ENCODE peak calls at places on chromosomes 6 and 20, in seven cellular contexts. C is GM12878, K is GM23338, F is K562, H is HepG2, O is HCT116, U is SK-N-SH. P is an unnamed sample. For H3K36me3, the result is how much of the 10 kb centered on the place peaks cover.

GRCh38 chr20:57807418-57808265 is 97.8 kb upstream of the PMEPA1 start:
- DNase-seq in C (no peak), K (no peak), F (no peak), H (no peak), O (no peak), U (no peak), P (no peak)

GRCh38 chr6:10510592-10511367 is 10.4 kb upstream of the GCNT2 start:
- DNase-seq in C (no peak), K (peak), F (peak), H (peak), O (peak), U (peak), P (no peak)

GRCh38 chr6:129644567-129645015 is 65.4 kb downstream of the ARHGAP18 start:
- DNase-seq in C (no peak), K (no peak), F (no peak), H (peak), O (peak), U (no peak), P (no peak)

GRCh38 chr6:84018453-84019061 is 15.0 kb upstream of the MRAP2 start:
- DNase-seq in C (no peak), K (peak), F (no peak), H (no peak), O (peak), U (no peak), P (no peak)

GRCh38 chr6:86963352-86963751 is 26.0 kb downstream of the HTR1E start:
- DNase-seq in C (no peak), K (no peak), F (no peak), H (no peak), O (no peak), U (no peak), P (no peak)

GRCh38 chr20:884983-885952 is 30.9 kb downstream of the ANGPT4 start:
- DNase-seq in C (no peak), K (peak), F (no peak), H (no peak), O (no peak), U (no peak), P (no peak)

GRCh38 chr6:78611886-78612480 is 255.4 kb upstream of the IRAK1BP1 start:
- DNase-seq in C (no peak), K (peak), F (peak), H (peak), O (no peak), U (peak), P (no peak)

GRCh38 chr20:44746367-44747165 is 901 bp downstream of the KCNK15 start:
- DNase-seq in C (no peak), K (peak), F (no peak), H (no peak), O (no peak), U (peak), P (no peak)

GRCh38 chr6:21479140-21479539 is 114.4 kb upstream of the SOX4 start:
- DNase-seq in C (no peak), K (no peak), F (no peak), H (no peak), O (no peak), U (peak), P (no peak)

GRCh38 chr6:145733770-145734169 is 1.6 kb downstream of the EPM2A start:
- DNase-seq in C (no peak), K (no peak), F (peak), H (no peak), O (no peak), U (no peak), P (no peak)
- TF ChIP-seq REST in C (no peak), K (no peak), F (no peak), H (no peak), O (no peak), U (no peak), P (no peak)

DNA sequence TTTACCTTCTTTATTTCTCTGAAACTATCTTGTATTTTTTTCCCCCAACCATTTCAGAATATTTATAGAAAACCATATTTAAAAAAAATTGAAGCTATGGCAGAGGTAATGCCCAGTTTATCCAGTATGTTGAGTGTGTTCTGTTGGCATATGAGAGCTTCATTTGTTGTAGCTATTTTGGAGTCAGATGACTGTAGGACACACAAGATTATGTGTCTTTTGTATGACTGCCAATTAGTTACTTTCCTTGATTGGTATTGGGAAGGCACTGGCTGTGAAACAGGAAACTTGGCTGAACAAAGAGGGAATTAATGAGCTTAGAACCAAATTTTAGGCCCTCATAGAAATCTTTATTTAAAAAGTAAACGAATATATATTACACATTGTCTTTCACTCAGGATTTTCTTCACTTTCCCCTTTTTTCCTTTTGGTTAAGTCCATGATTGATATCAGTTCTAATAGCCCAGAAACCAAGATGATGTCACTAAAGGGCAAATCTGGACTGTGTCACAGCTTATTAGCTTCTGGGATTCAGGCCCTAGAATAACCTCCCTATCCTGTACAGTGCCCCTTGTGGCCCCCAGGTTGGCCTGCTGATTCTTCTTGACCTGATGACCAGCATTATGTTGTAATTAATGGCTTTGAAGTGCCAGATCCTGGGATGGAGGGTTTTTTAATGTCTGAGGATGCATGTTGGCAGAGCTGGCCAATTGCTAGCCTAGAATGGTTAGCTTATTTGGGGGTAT is 10.1 kb downstream of the CDC5L start:
- DNase-seq in C (no peak), K (no peak), F (no peak), H (peak), O (no peak), U (peak), P (no peak)
- H3K36me3 ChIP-seq in C (under half), K (half or more), F (half or more), H (under half), O (under half), U (half or more), P (under half)

DNA sequence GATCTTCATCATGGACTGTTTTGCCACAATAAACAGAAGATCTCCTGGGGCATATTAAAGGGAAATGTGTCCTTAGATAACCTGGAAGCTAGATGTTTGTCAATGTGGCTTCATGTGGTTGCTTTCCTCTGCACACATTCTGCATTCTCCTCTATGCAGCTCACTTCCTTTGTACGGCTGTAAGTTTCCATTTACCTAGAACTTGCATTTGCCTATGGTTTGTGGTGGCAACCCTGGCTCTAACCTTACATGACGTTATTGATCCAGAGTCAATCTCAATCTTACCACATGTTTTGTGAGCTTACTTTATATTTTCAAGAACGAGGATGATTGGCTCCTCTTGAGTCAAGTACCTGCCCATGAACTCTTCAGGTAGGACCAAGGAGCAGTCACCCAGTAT is 863.1 kb downstream of the MAFB start:
- DNase-seq in C (peak), K (no peak), F (no peak), H (no peak), O (no peak), U (no peak), P (no peak)
- TF ChIP-seq REST in C (no peak), K (no peak), F (no peak), H (no peak), O (no peak), U (no peak), P (no peak)

GRCh38 chr20:36895036-36895435 is 19.1 kb downstream of the TLDC2 start:
- DNase-seq in C (no peak), K (no peak), F (no peak), H (no peak), O (no peak), U (no peak), P (no peak)
- H3K36me3 ChIP-seq in C (under half), K (under half), F (under half), H (under half), O (under half), U (under half), P (under half)

GRCh38 chr20:62940875-62941274 is 2.9 kb downstream of the GID8 start:
- DNase-seq in C (no peak), K (no peak), F (no peak), H (no peak), O (no peak), U (no peak), P (no peak)

GRCh38 chr20:62937353-62938104 is 418 bp upstream of the GID8 start:
- DNase-seq in C (peak), K (peak), F (peak), H (peak), O (peak), U (peak), P (peak)

GRCh38 chr20:62936996-62937352 is 973 bp upstream of the GID8 start:
- DNase-seq in C (no peak), K (no peak), F (no peak), H (peak), O (no peak), U (no peak), P (no peak)

GRCh38 chr20:62935968-62936585 is 1.9 kb upstream of the GID8 start:
- DNase-seq in C (no peak), K (no peak), F (no peak), H (no peak), O (no peak), U (no peak), P (no peak)

DNA sequence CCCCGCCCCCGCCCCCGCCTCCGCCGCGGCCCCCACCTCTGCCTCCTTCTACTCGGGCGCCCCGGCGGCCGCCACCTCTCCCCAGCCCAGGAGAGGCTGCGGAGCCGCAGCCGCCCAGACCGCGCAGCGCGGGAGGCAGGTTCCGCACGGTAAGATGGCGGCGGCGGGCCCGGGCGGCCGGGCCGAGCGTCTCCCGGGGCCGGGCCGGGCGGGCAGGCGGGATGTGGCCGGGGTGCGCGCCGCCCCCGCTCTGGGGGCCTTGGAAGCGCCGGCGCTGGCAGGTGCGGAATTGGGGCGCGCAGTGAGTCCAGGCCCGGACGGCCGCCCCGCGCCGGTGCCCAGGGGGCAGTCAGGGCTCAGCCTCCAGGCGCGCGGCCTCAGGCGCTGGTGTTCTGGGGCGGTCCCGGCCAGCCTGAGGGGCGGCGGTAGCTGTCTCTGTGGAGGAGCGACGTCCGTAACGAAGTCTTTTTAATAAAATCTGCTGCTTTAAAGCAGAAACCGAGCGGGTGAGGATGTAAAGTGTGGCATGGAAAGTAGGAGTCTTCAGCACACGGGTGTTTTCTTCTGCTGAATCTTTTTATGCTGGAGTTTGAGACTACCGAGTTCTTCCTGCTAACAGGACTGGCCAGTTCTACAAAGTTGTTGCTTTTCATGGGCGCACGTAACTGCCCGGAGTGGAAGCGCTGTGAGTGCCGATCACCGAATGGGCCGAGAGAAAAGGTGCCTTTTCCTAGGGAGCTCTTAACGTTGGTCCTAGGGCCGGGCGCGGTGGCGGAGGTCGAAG is at the start of gene GID8:
- DNase-seq in C (no peak), K (peak), F (peak), H (peak), O (no peak), U (no peak), P (no peak)
- TF ChIP-seq REST in C (no peak), K (no peak), F (no peak), H (no peak), O (no peak), U (no peak), P (no peak)

P was measured in Panc1.